ENCODE peak calls at places on chromosomes 2 and 18, in four cellular contexts. One of them, this sample, is unnamed.

GRCh38 chr18:76480913-76481312 is 14.1 kb downstream of the ZNF516 start:
- DNase-seq in K562: no peak
- DNase-seq in SK-N-SH: no peak
- DNase-seq in HepG2: peak; percentile 24
- DNase-seq in this sample: no peak

GRCh38 chr2:102664439-102665042 is 45.2 kb downstream of the SLC9A2 start:
- DNase-seq in K562: peak; percentile 80
- DNase-seq in SK-N-SH: no peak
- DNase-seq in HepG2: peak; percentile 27
- DNase-seq in this sample: no peak

GRCh38 chr2:237129625-237130263 is 44.1 kb downstream of the COPS8 start:
- DNase-seq in SK-N-SH: no peak
- DNase-seq in K562: no peak
- DNase-seq in HepG2: no peak
- DNase-seq in this sample: no peak

GRCh38 chr2:406876-407275 is 119.0 kb upstream of the ALKAL2 start:
- DNase-seq in SK-N-SH: no peak
- DNase-seq in HepG2: no peak
- DNase-seq in K562: no peak
- DNase-seq in this sample: no peak

GRCh38 chr18:25349131-25349925 is 2.6 kb downstream of the ZNF521 start:
- DNase-seq in SK-N-SH: peak; percentile 69
- DNase-seq in HepG2: no peak
- DNase-seq in K562: no peak
- DNase-seq in this sample: no peak

GRCh38 chr2:8676191-8676914 is 5.5 kb upstream of the ID2 start:
- DNase-seq in HepG2: no peak
- DNase-seq in SK-N-SH: peak; percentile 90
- DNase-seq in K562: no peak
- DNase-seq in this sample: no peak

GRCh38 chr2:230601510-230601909 is 111.1 kb upstream of the CAB39 start:
- DNase-seq in SK-N-SH: no peak
- DNase-seq in K562: no peak
- DNase-seq in HepG2: no peak
- DNase-seq in this sample: no peak

GRCh38 chr2:241797441-241798080 is 11.4 kb upstream of the NEU4 start:
- DNase-seq in SK-N-SH: peak; percentile 34
- DNase-seq in HepG2: no peak
- DNase-seq in K562: no peak
- DNase-seq in this sample: no peak

GRCh38 chr2:73986085-73986680 is 1.5 kb downstream of the TET3 start:
- DNase-seq in HepG2: no peak
- DNase-seq in K562: no peak
- DNase-seq in SK-N-SH: no peak
- DNase-seq in this sample: no peak

DNA sequence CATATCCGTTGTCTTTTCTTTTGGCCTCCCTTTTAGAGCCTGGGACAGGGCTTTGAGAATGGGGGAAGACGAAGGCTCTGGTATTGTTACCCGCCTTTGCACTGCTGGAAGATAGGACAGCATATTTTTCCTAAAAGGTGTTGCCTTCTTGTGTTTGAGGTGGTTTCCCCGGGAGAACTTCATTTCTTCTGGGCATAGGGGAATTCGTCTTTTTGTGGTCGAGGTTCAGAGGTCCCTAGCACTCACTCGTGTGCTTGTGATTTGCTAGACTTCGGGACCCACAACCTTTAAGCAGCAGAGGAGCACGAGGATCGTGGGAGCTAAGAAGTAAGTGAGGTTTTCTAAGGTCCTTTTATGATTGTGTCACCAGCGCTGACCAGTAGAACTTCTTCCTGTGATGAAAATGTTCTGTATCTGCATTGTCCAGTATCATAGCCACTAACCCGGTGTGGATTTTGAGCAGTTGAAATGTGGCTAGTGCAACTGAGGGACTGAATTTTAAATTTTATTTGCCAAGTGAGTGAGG is 611 bp downstream of the ZNF512 start:
- DNase-seq in SK-N-SH: no peak
- DNase-seq in HepG2: no peak
- DNase-seq in K562: peak; percentile 11
- DNase-seq in this sample: no peak
- TF ChIP-seq GABPA in SK-N-SH: no peak
- TF ChIP-seq GABPA in HepG2: no peak
- TF ChIP-seq GABPA in K562: no peak
- TF ChIP-seq GABPA in this sample: no peak

GRCh38 chr2:64524604-64525322 is 635 bp downstream of the AFTPH start:
- DNase-seq in HepG2: peak; percentile 30
- DNase-seq in SK-N-SH: peak; percentile 78
- DNase-seq in K562: no peak
- DNase-seq in this sample: peak; percentile 13
- H3K27ac ChIP-seq in HepG2: peak overlapping the region; percentile 73
- H3K27ac ChIP-seq in SK-N-SH: peak overlapping the region; percentile 80
- H3K27ac ChIP-seq in K562: peak overlapping the region; percentile 74
- H3K27ac ChIP-seq in this sample: peak overlapping the region; percentile 94

DNA sequence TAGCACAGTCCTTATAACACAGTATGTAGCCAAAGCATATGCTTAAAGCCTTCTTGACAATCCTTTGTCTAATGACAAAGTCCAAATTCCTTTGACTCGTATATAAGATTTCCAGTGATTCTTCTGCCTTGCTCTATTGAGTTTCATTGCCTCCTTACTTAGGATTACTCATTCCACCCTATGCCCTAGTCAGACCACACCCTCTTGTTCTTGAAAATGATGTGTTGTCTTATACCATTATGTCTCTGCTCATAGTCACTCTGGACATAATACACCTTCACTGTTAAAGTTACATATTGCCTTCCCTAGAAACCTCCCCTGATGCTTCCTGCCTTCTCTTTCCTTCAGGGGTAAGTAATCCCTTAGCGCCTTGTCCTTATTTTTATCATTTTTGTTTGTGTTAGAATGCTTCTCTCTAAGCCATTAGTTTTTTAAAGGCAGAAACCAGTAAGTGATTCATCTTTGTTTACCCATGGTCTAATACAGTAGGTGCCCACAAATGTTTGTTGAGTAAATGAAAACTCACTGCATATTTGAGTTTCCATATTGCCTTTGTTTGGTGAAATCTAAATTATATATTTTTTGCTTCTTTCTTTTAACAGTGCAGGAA is 19.3 kb downstream of the GPD2 start:
- DNase-seq in HepG2: no peak
- DNase-seq in SK-N-SH: no peak
- DNase-seq in K562: no peak
- DNase-seq in this sample: no peak
- TF ChIP-seq GABPA in HepG2: no peak
- TF ChIP-seq GABPA in SK-N-SH: no peak
- TF ChIP-seq GABPA in K562: no peak
- TF ChIP-seq GABPA in this sample: no peak

GRCh38 chr2:56465491-56465890 is 281.7 kb downstream of the CCDC85A start:
- DNase-seq in K562: no peak
- DNase-seq in SK-N-SH: no peak
- DNase-seq in HepG2: no peak
- DNase-seq in this sample: no peak
- H3K27ac ChIP-seq in K562: no peak overlapping the region
- H3K27ac ChIP-seq in SK-N-SH: no peak overlapping the region
- H3K27ac ChIP-seq in HepG2: no peak overlapping the region
- H3K27ac ChIP-seq in this sample: no peak overlapping the region

DNA sequence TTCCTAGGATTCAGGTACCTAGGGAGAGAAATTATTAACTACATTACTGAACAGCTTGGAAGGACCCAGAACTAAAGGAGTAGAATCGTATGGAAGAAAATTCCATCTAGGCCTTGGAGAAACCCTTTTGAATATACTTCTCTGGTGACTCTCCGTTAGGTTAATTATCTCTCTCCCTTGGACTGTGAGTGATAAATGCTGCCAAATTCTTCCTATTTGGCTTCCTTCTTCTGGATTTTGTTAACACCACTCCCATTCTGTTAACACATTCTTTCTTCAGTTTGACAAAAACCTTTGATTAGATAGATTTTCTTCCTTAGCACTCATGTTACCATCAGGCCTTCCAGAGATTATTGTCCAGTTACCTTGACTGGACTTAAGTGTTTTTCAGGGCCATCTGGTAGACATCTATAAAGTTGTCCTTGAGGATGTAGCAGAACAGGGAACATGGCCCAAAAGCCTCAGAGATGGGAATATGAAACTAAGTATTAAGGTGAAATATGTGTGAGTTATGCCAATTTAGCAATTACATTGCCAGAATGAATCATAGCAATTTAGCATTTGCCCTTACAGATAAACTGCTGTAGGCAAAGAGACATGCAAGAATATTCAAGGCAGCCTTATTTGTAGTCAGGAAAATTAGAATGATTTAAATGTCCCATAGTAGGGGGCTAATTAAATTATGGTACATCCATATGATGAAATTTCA is 6.7 kb downstream of the CYP27A1 start:
- DNase-seq in SK-N-SH: no peak
- DNase-seq in K562: no peak
- DNase-seq in HepG2: no peak
- DNase-seq in this sample: no peak
- TF ChIP-seq GABPA in SK-N-SH: no peak
- TF ChIP-seq GABPA in K562: no peak
- TF ChIP-seq GABPA in HepG2: no peak
- TF ChIP-seq GABPA in this sample: no peak

DNA sequence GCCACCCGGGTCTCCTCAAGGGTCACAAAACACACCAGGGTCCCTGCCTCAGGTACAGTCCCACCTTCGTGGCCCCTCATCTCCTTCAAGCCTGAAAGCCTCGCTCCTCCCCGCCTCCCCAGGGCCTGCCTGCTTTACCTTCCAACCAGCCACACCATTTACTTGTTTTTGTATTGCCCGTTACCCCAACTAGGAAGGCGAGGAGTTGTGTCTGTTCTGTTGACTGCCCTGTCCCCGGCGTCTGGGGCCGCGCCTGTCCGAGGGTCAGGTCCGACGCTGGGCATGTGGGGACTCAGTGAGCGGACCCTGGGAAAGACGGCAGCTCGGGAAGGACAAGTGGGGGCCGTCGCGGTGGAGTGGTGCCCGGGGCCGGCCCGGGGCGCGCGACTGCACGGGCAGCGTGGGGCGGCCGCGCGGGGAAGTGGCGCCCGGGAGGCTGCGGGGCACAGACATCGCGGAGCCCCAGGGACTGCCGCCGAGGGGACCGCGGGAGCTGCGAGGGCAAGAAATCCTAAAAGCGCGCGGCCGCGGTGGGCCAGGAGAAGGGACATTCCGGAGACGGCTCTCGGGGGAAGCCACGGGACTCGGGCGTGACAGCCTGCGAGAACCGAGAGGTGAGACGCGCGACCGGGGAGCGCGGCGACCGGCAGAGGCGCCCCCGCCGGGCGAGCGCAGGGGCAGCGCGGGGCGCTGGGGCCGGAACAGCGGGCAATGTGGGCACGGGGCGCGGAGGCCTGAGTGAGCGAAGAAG is 797 bp upstream of the GRHL1 start:
- DNase-seq in K562: peak; percentile 65
- DNase-seq in SK-N-SH: no peak
- DNase-seq in HepG2: no peak
- DNase-seq in this sample: peak; percentile 12
- H3K27ac ChIP-seq in K562: peak overlapping the region; percentile 67
- H3K27ac ChIP-seq in SK-N-SH: no peak overlapping the region
- H3K27ac ChIP-seq in HepG2: peak overlapping the region; percentile 68
- H3K27ac ChIP-seq in this sample: no peak overlapping the region

GRCh38 chr2:180495606-180496005 is 484.8 kb upstream of the UBE2E3 start:
- DNase-seq in SK-N-SH: no peak
- DNase-seq in HepG2: no peak
- DNase-seq in K562: no peak
- DNase-seq in this sample: no peak
- TF ChIP-seq GABPA in SK-N-SH: no peak
- TF ChIP-seq GABPA in HepG2: no peak
- TF ChIP-seq GABPA in K562: no peak
- TF ChIP-seq GABPA in this sample: no peak

GRCh38 chr18:48091869-48092497 is 161.5 kb upstream of the SMAD2 start:
- DNase-seq in HepG2: no peak
- DNase-seq in SK-N-SH: no peak
- DNase-seq in K562: no peak
- DNase-seq in this sample: no peak

GRCh38 chr18:48093104-48093503 is 162.6 kb upstream of the SMAD2 start:
- DNase-seq in HepG2: no peak
- DNase-seq in SK-N-SH: no peak
- DNase-seq in K562: no peak
- DNase-seq in this sample: no peak

GRCh38 chr18:48090702-48091101 is 160.2 kb upstream of the SMAD2 start:
- DNase-seq in HepG2: no peak
- DNase-seq in K562: peak; percentile 16
- DNase-seq in SK-N-SH: no peak
- DNase-seq in this sample: no peak

GRCh38 chr18:48085781-48086487 is 155.5 kb upstream of the SMAD2 start:
- DNase-seq in K562: no peak
- DNase-seq in SK-N-SH: no peak
- DNase-seq in HepG2: no peak
- DNase-seq in this sample: no peak

DNA sequence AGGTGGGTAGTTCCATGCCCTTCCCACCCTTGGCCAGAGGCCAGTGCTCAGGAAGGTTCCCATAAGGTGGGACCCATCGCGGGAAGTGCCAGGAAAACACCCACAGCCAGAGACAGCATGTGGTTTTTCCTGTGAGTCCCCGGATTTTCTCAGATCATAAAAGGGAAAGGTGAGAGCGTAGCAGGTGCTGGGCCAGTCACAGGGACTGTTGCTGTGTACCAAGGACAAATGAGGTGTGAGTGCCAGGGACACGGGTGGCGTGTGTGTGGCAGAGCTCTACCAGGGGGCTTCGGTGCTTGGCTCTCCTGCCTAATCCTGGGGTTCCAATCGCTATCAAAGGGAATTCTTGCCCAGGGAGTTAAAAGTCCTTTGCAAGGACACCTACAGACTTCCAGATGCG is 159.6 kb upstream of the SMAD2 start:
- DNase-seq in SK-N-SH: no peak
- DNase-seq in HepG2: no peak
- DNase-seq in K562: no peak
- DNase-seq in this sample: no peak
- H3K27ac ChIP-seq in SK-N-SH: no peak overlapping the region
- H3K27ac ChIP-seq in HepG2: no peak overlapping the region
- H3K27ac ChIP-seq in K562: no peak overlapping the region
- H3K27ac ChIP-seq in this sample: no peak overlapping the region

This sample was measured in HL-60.